ENCODE peak calls at places on chromosomes 3 and 15, in five cellular contexts. K is KBM-7; E is Peyer's patch; J is B cell; C is activated CD4-positive, alpha-beta T cell treated with anti-CD3 and anti-CD28 coated beads, Interleukin-2, amount 50 U/mL, for 48 hours. H is an unnamed sample.

GRCh38 chr3:128563439-128563838 is 70.4 kb upstream of the GATA2 start:
- DNase-seq in C (no peak), E (no peak), J (no peak), K (no peak), H (no peak)

GRCh38 chr3:189806171-189806951 is 175.2 kb downstream of the TP63 start:
- DNase-seq in E (no peak), J (no peak), C (no peak), K (no peak), H (no peak)

GRCh38 chr15:92682772-92683510 is 27.4 kb upstream of the FAM174B start:
- DNase-seq in K (no peak), E (no peak), C (no peak), J (no peak), H (no peak)

GRCh38 chr3:145307272-145307671 is 853.7 kb downstream of the PLOD2 start:
- DNase-seq in J (no peak), E (no peak), K (no peak), C (no peak), H (no peak)

GRCh38 chr3:63471781-63472180 is 180.7 kb upstream of the SNTN start:
- DNase-seq in K (no peak), J (no peak), C (no peak), E (no peak), H (no peak)

GRCh38 chr3:190848891-190849290 is 13.6 kb downstream of the GMNC start:
- DNase-seq in C (no peak), K (no peak), J (no peak), E (no peak), H (no peak)

GRCh38 chr3:5298453-5298852 is 110.9 kb downstream of the EDEM1 start:
- DNase-seq in E (no peak), J (peak; percentile 33), C (no peak), K (peak; percentile 34), H (peak; percentile 75)

GRCh38 chr3:64954995-64955636 is 267.3 kb upstream of the ADAMTS9 start:
- DNase-seq in E (no peak), C (no peak), J (no peak), K (no peak), H (no peak)

GRCh38 chr3:149217347-149217746 is 4.3 kb downstream of the CP start:
- DNase-seq in J (no peak), K (no peak), C (no peak), E (no peak), H (no peak)

GRCh38 chr3:47414666-47415587 is 34.1 kb downstream of the PTPN23 start:
- DNase-seq in K (no peak), E (no peak), C (no peak), J (peak; percentile 19), H (no peak)

GRCh38 chr15:71278989-71279756 is 163.9 kb downstream of the THSD4 start:
- DNase-seq in K (peak; percentile 30), J (no peak), C (no peak), E (no peak), H (no peak)

GRCh38 chr3:97932387-97932801 is 39.8 kb downstream of the RIOX2 start:
- DNase-seq in J (no peak), C (no peak), K (peak; percentile 43), E (no peak), H (no peak)

GRCh38 chr3:119181765-119182164 is 8.4 kb downstream of the UPK1B start:
- DNase-seq in C (no peak), J (no peak), K (no peak), E (no peak), H (no peak)

GRCh38 chr3:195065142-195065863 is 205.7 kb downstream of the XXYLT1 start:
- DNase-seq in E (peak; percentile 22), J (no peak), C (no peak), K (no peak), H (no peak)

GRCh38 chr3:117919611-117920010 is 1115.0 kb downstream of the IGSF11 start:
- DNase-seq in K (no peak), J (no peak), E (no peak), C (no peak), H (no peak)

GRCh38 chr3:75218577-75218976 is 445.6 kb upstream of the FRG2C start:
- DNase-seq in J (no peak), E (no peak), K (no peak), C (no peak), H (no peak)

GRCh38 chr3:71305246-71306206 is 278.0 kb downstream of the FOXP1 start:
- DNase-seq in J (no peak), E (no peak), C (peak; percentile 31), K (no peak), H (no peak)

GRCh38 chr15:27465213-27465612 is 494.2 kb downstream of the GABRG3 start:
- DNase-seq in C (no peak), J (no peak), K (no peak), E (no peak), H (no peak)

GRCh38 chr3:128480278-128480677 is 12.7 kb downstream of the GATA2 start:
- DNase-seq in E (no peak), C (no peak), K (no peak), J (no peak), H (no peak)

GRCh38 chr3:161035711-161036110 is 69.4 kb downstream of the B3GALNT1 start:
- DNase-seq in K (peak; percentile 80), J (no peak), C (no peak), E (no peak), H (no peak)

GRCh38 chr15:98440917-98441316 is 207.4 kb upstream of the IGF1R start:
- DNase-seq in C (no peak), E (no peak), K (no peak), J (no peak), H (no peak)

GRCh38 chr3:18778094-18778493 is 353.0 kb upstream of the SATB1 start:
- DNase-seq in C (no peak), E (no peak), J (no peak), K (no peak), H (no peak)

GRCh38 chr15:40430271-40430805 is 10.4 kb upstream of the BAHD1 start:
- DNase-seq in K (peak; percentile 62), J (no peak), E (no peak), C (no peak), H (no peak)

GRCh38 chr15:92963794-92964193 is 63.7 kb downstream of the CHD2 start:
- DNase-seq in J (no peak), E (no peak), C (no peak), K (no peak), H (no peak)

GRCh38 chr15:34855397-34855796 is 60.0 kb upstream of the ACTC1 start:
- DNase-seq in K (peak; percentile 77), C (no peak), E (no peak), J (no peak), H (no peak)

GRCh38 chr3:177960014-177960413 is 576.2 kb upstream of the KCNMB2 start:
- DNase-seq in J (no peak), C (no peak), K (no peak), E (no peak), H (no peak)

GRCh38 chr15:35548435-35548834 is 2.5 kb upstream of the DPH6 start:
- DNase-seq in E (no peak), J (no peak), K (no peak), C (no peak), H (no peak)

GRCh38 chr3:123076112-123076495 is 9.3 kb downstream of the PDIA5 start:
- DNase-seq in J (no peak), C (no peak), E (no peak), K (no peak), H (no peak)

GRCh38 chr15:58213587-58214360 is 75.6 kb downstream of the AQP9 start:
- DNase-seq in E (no peak), C (no peak), K (no peak), J (no peak), H (no peak)

GRCh38 chr3:36193448-36193847 is 186.9 kb upstream of the STAC start:
- DNase-seq in C (no peak), K (peak; percentile 3), J (no peak), E (no peak), H (no peak)